ENCODE peak calls at places on chromosome 15, in seven cellular contexts. One of them, this sample, is unnamed.

GRCh38 chr15:74192751-74193150 is 9.8 kb downstream of the STRA6 start:
- DNase-seq in esophagus squamous epithelium: no peak
- DNase-seq in psoas muscle: no peak
- DNase-seq in thoracic aorta: no peak
- DNase-seq in aorta: no peak
- DNase-seq in neural progenitor cell: no peak
- DNase-seq in lower lobe of right lung: no peak
- DNase-seq in this sample: no peak

GRCh38 chr15:77944002-77944867 is 133.3 kb downstream of the TBC1D2B start:
- DNase-seq in neural progenitor cell: peak; percentile 91
- DNase-seq in lower lobe of right lung: peak; percentile 90
- DNase-seq in esophagus squamous epithelium: peak; percentile 11
- DNase-seq in thoracic aorta: peak; percentile 78
- DNase-seq in psoas muscle: peak; percentile 93
- DNase-seq in aorta: peak; percentile 94
- DNase-seq in this sample: peak; percentile 90

GRCh38 chr15:73677146-73677607 is 7.0 kb upstream of the CD276 start:
- DNase-seq in thoracic aorta: no peak
- DNase-seq in aorta: no peak
- DNase-seq in psoas muscle: peak; percentile 64
- DNase-seq in neural progenitor cell: peak; percentile 73
- DNase-seq in lower lobe of right lung: peak; percentile 57
- DNase-seq in esophagus squamous epithelium: no peak
- DNase-seq in this sample: no peak

GRCh38 chr15:62850791-62851291 is 191.7 kb upstream of the TPM1 start:
- DNase-seq in psoas muscle: no peak
- DNase-seq in thoracic aorta: no peak
- DNase-seq in lower lobe of right lung: no peak
- DNase-seq in aorta: no peak
- DNase-seq in neural progenitor cell: peak; percentile 26
- DNase-seq in esophagus squamous epithelium: no peak
- DNase-seq in this sample: no peak

GRCh38 chr15:94673801-94674200 is 442.4 kb downstream of the MCTP2 start:
- DNase-seq in lower lobe of right lung: no peak
- DNase-seq in neural progenitor cell: no peak
- DNase-seq in thoracic aorta: no peak
- DNase-seq in psoas muscle: no peak
- DNase-seq in aorta: no peak
- DNase-seq in esophagus squamous epithelium: no peak
- DNase-seq in this sample: no peak

GRCh38 chr15:25947336-25948080 is 84.4 kb upstream of the ATP10A start:
- DNase-seq in psoas muscle: no peak
- DNase-seq in esophagus squamous epithelium: no peak
- DNase-seq in aorta: no peak
- DNase-seq in thoracic aorta: no peak
- DNase-seq in lower lobe of right lung: no peak
- DNase-seq in neural progenitor cell: peak; percentile 70
- DNase-seq in this sample: no peak

GRCh38 chr15:75159244-75159643 is 42.4 kb upstream of the C15orf39 start:
- DNase-seq in neural progenitor cell: no peak
- DNase-seq in lower lobe of right lung: no peak
- DNase-seq in esophagus squamous epithelium: no peak
- DNase-seq in psoas muscle: no peak
- DNase-seq in thoracic aorta: no peak
- DNase-seq in aorta: no peak
- DNase-seq in this sample: no peak

GRCh38 chr15:57560976-57561711 is 30.6 kb upstream of the MYZAP start:
- DNase-seq in psoas muscle: peak; percentile 73
- DNase-seq in neural progenitor cell: peak; percentile 73
- DNase-seq in thoracic aorta: peak; percentile 23
- DNase-seq in lower lobe of right lung: peak; percentile 58
- DNase-seq in esophagus squamous epithelium: peak; percentile 16
- DNase-seq in aorta: no peak
- DNase-seq in this sample: no peak

GRCh38 chr15:50876989-50877360 is 31.5 kb upstream of the AP4E1 start:
- DNase-seq in aorta: no peak
- DNase-seq in esophagus squamous epithelium: no peak
- DNase-seq in psoas muscle: no peak
- DNase-seq in thoracic aorta: peak; percentile 60
- DNase-seq in lower lobe of right lung: no peak
- DNase-seq in neural progenitor cell: peak; percentile 87
- DNase-seq in this sample: no peak

GRCh38 chr15:45136378-45136764 is 6.6 kb downstream of the DUOX1 start:
- DNase-seq in aorta: peak; percentile 57
- DNase-seq in psoas muscle: no peak
- DNase-seq in esophagus squamous epithelium: no peak
- DNase-seq in lower lobe of right lung: no peak
- DNase-seq in thoracic aorta: no peak
- DNase-seq in neural progenitor cell: peak; percentile 57
- DNase-seq in this sample: peak; percentile 45

GRCh38 chr15:100198442-100198841 is 143.3 kb downstream of the ADAMTS17 start:
- DNase-seq in aorta: no peak
- DNase-seq in esophagus squamous epithelium: no peak
- DNase-seq in thoracic aorta: no peak
- DNase-seq in neural progenitor cell: no peak
- DNase-seq in lower lobe of right lung: no peak
- DNase-seq in psoas muscle: peak; percentile 29
- DNase-seq in this sample: no peak

GRCh38 chr15:23372284-23372683 is 17.7 kb downstream of the GOLGA8S start:
- DNase-seq in psoas muscle: no peak
- DNase-seq in esophagus squamous epithelium: no peak
- DNase-seq in neural progenitor cell: no peak
- DNase-seq in lower lobe of right lung: no peak
- DNase-seq in aorta: peak; percentile 79
- DNase-seq in thoracic aorta: no peak
- DNase-seq in this sample: no peak

GRCh38 chr15:43302155-43302554 is 28.2 kb downstream of the LCMT2 start:
- DNase-seq in psoas muscle: no peak
- DNase-seq in esophagus squamous epithelium: no peak
- DNase-seq in lower lobe of right lung: no peak
- DNase-seq in neural progenitor cell: no peak
- DNase-seq in thoracic aorta: no peak
- DNase-seq in aorta: no peak
- DNase-seq in this sample: no peak
- H3K4me3 ChIP-seq in psoas muscle: no peak within 1 kb of the TSS
- H3K4me3 ChIP-seq in esophagus squamous epithelium: no peak within 1 kb of the TSS
- H3K4me3 ChIP-seq in lower lobe of right lung: no peak within 1 kb of the TSS
- H3K4me3 ChIP-seq in neural progenitor cell: no peak within 1 kb of the TSS
- H3K4me3 ChIP-seq in thoracic aorta: no peak within 1 kb of the TSS
- H3K4me3 ChIP-seq in aorta: no peak within 1 kb of the TSS
- H3K4me3 ChIP-seq in this sample: no peak within 1 kb of the TSS

DNA sequence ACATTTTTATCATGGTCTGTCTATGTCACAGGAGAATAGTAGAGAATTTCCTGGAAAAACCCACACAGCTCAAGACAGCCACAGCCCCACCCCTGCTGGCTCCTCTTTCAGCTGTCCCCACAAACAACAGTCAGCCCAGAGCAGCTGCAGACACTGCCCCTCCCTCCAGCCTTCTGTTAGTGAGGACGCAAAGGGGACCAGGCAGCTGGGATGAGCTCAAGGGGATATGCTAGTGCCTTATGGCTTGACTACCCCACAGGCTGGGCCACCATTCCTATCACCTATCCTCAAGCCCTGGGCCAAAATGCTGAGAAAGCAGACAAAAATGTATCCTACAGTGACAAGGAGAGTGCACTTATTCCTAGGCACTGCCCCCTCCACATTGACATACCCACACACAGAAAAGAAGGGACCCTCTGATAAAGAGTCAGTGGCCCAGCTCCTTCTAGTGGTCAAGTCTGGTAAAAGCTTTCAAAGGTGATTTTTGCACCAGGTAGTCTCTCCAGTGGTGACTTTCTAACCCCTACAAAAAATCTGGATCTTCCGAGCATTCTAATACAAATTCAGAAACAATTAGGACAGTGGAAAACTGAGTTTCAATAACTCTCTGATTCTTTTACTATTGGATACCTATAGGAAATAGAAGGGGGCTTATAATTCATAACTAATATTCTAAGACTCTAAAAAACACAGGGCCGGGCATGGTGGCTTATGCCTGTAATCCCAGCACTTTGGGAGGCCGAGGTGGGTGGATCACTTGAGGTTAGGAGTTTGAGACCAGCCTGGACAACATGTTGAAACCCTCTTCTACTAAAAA is 3.0 kb upstream of the MAP1A start:
- DNase-seq in esophagus squamous epithelium: no peak
- DNase-seq in psoas muscle: peak; percentile 81
- DNase-seq in neural progenitor cell: peak; percentile 69
- DNase-seq in aorta: no peak
- DNase-seq in lower lobe of right lung: no peak
- DNase-seq in thoracic aorta: no peak
- DNase-seq in this sample: peak; percentile 44
- H3K4me1 ChIP-seq in esophagus squamous epithelium: peaks cover 6% of the 10 kb centered on the region
- H3K4me1 ChIP-seq in psoas muscle: peaks cover 29% of the 10 kb centered on the region
- H3K4me1 ChIP-seq in neural progenitor cell: peaks cover 44% of the 10 kb centered on the region
- H3K4me1 ChIP-seq in aorta: no peaks in the 10 kb centered on the region
- H3K4me1 ChIP-seq in lower lobe of right lung: peaks cover 41% of the 10 kb centered on the region
- H3K4me1 ChIP-seq in thoracic aorta: no peaks in the 10 kb centered on the region
- H3K4me1 ChIP-seq in this sample: peaks cover 18% of the 10 kb centered on the region

DNA sequence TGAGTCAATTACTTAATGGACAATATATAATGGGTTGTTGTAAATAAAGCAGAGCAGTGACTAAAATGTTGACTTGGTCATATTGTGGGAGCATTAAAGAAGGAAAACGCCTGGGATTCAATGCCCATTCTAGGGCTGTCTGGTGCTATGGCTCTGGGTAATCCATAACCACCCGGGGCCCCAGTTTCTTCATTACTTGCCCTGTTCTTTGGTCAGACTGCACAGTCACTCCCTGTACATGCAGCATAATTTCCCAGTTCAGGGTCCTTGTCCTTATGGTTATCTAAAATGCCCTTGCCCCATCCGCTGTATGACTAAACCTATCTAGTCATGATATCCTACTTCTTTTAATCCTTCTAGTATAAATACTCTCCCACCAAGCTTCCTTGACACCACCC is 27.5 kb upstream of the DENND4A start:
- DNase-seq in thoracic aorta: no peak
- DNase-seq in neural progenitor cell: no peak
- DNase-seq in esophagus squamous epithelium: no peak
- DNase-seq in aorta: no peak
- DNase-seq in lower lobe of right lung: no peak
- DNase-seq in psoas muscle: no peak
- DNase-seq in this sample: no peak
- H3K4me3 ChIP-seq in thoracic aorta: no peak overlapping the region
- H3K4me3 ChIP-seq in neural progenitor cell: no peak overlapping the region
- H3K4me3 ChIP-seq in esophagus squamous epithelium: no peak overlapping the region
- H3K4me3 ChIP-seq in aorta: no peak overlapping the region
- H3K4me3 ChIP-seq in lower lobe of right lung: no peak overlapping the region
- H3K4me3 ChIP-seq in psoas muscle: no peak overlapping the region
- H3K4me3 ChIP-seq in this sample: no peak overlapping the region

GRCh38 chr15:89110060-89110459 is 21.8 kb downstream of the ABHD2 start:
- DNase-seq in lower lobe of right lung: no peak
- DNase-seq in psoas muscle: no peak
- DNase-seq in neural progenitor cell: no peak
- DNase-seq in esophagus squamous epithelium: no peak
- DNase-seq in thoracic aorta: no peak
- DNase-seq in aorta: no peak
- DNase-seq in this sample: no peak
- H3K4me1 ChIP-seq in lower lobe of right lung: peaks cover 61% of the 10 kb centered on the region
- H3K4me1 ChIP-seq in psoas muscle: peaks cover 78% of the 10 kb centered on the region
- H3K4me1 ChIP-seq in neural progenitor cell: peaks cover 13% of the 10 kb centered on the region
- H3K4me1 ChIP-seq in esophagus squamous epithelium: peaks cover 20% of the 10 kb centered on the region
- H3K4me1 ChIP-seq in thoracic aorta: peaks cover 40% of the 10 kb centered on the region
- H3K4me1 ChIP-seq in aorta: peaks cover 25% of the 10 kb centered on the region
- H3K4me1 ChIP-seq in this sample: peaks cover 40% of the 10 kb centered on the region

DNA sequence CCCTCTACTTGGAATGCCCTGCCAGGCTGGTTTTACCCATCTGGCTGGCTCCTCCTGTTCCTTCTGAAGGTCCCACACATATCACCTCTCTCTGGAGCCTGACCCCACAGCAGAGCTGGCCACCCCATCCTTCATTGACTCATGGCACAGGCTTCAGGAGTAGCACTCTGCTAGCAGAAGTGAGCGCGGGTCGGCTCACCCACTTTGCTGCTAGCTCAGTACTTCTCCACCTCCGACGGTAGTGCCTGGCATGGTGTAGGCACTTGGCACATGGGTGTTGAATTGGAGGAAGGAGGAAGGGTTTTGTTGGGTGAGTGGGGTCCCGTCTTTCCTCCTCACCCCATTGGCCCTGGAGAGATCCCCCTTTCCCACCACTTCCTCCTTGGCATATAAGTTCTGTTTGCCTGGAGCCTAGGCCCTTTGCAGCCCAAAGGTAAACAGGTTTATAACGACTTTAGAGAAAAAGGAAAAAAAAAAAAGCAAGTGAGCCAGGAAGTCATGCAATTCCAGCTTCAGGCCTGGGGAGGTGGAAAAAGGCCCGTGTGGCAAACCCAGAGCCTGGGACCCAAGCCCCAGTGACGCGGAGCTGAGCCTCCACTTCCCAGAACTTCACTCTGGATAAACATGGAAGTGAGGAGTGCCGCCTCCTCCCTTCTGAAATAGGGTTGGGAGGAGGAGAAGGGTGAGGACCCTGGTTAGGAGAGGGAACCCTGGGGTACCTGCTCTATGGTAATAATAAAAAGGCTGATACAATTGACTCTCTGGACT is 35.4 kb downstream of the SMAD6 start:
- DNase-seq in thoracic aorta: no peak
- DNase-seq in aorta: peak; percentile 60
- DNase-seq in psoas muscle: no peak
- DNase-seq in lower lobe of right lung: peak; percentile 36
- DNase-seq in esophagus squamous epithelium: no peak
- DNase-seq in neural progenitor cell: no peak
- DNase-seq in this sample: peak; percentile 53
- H3K4me3 ChIP-seq in thoracic aorta: no peak overlapping the region
- H3K4me3 ChIP-seq in aorta: no peak overlapping the region
- H3K4me3 ChIP-seq in psoas muscle: no peak overlapping the region
- H3K4me3 ChIP-seq in lower lobe of right lung: no peak overlapping the region
- H3K4me3 ChIP-seq in esophagus squamous epithelium: no peak overlapping the region
- H3K4me3 ChIP-seq in neural progenitor cell: no peak overlapping the region
- H3K4me3 ChIP-seq in this sample: no peak overlapping the region